ENCODE peak calls at places on chromosomes 16 and 17, in six cellular contexts. One of them, this sample, is unnamed.
A peak's percentile ranks its signal among the peaks of the same experiment; 100 is the strongest.

GRCh38 chr17:36546418-36547093 is 1.8 kb downstream of the GGNBP2 start:
- DNase-seq in body of pancreas: no peak
- DNase-seq in prostate gland: no peak
- DNase-seq in upper lobe of left lung: no peak
- DNase-seq in lower lobe of right lung: no peak
- DNase-seq in CD8-positive, alpha-beta T cell: no peak
- DNase-seq in this sample: no peak

GRCh38 chr16:56013962-56014552 is 138.9 kb upstream of the CES5A start:
- DNase-seq in body of pancreas: peak; percentile 13
- DNase-seq in prostate gland: no peak
- DNase-seq in upper lobe of left lung: no peak
- DNase-seq in lower lobe of right lung: peak; percentile 57
- DNase-seq in CD8-positive, alpha-beta T cell: peak; percentile 39
- DNase-seq in this sample: peak; percentile 89

GRCh38 chr16:83913234-83913633 is 14.3 kb downstream of the MLYCD start:
- DNase-seq in body of pancreas: no peak
- DNase-seq in prostate gland: no peak
- DNase-seq in upper lobe of left lung: peak; percentile 42
- DNase-seq in lower lobe of right lung: no peak
- DNase-seq in CD8-positive, alpha-beta T cell: no peak
- DNase-seq in this sample: peak; percentile 81

GRCh38 chr16:86910146-86910805 is 331.9 kb downstream of the FOXL1 start:
- DNase-seq in body of pancreas: no peak
- DNase-seq in prostate gland: no peak
- DNase-seq in upper lobe of left lung: no peak
- DNase-seq in lower lobe of right lung: no peak
- DNase-seq in CD8-positive, alpha-beta T cell: no peak
- DNase-seq in this sample: no peak

GRCh38 chr17:49992191-49992932 is 2.7 kb downstream of the DLX3 start:
- DNase-seq in body of pancreas: no peak
- DNase-seq in prostate gland: no peak
- DNase-seq in upper lobe of left lung: no peak
- DNase-seq in lower lobe of right lung: no peak
- DNase-seq in CD8-positive, alpha-beta T cell: no peak
- DNase-seq in this sample: no peak

GRCh38 chr17:45127583-45128300 is 4.6 kb downstream of the PLCD3 start:
- DNase-seq in body of pancreas: peak; percentile 39
- DNase-seq in prostate gland: peak; percentile 60
- DNase-seq in upper lobe of left lung: peak; percentile 82
- DNase-seq in lower lobe of right lung: peak; percentile 74
- DNase-seq in CD8-positive, alpha-beta T cell: no peak
- DNase-seq in this sample: peak; percentile 75

GRCh38 chr17:30199600-30199999 is 35.9 kb downstream of the SLC6A4 start:
- DNase-seq in body of pancreas: no peak
- DNase-seq in prostate gland: no peak
- DNase-seq in upper lobe of left lung: no peak
- DNase-seq in lower lobe of right lung: no peak
- DNase-seq in CD8-positive, alpha-beta T cell: no peak
- DNase-seq in this sample: no peak

GRCh38 chr16:67649494-67649931 is 4.6 kb downstream of the CARMIL2 start:
- DNase-seq in body of pancreas: no peak
- DNase-seq in prostate gland: no peak
- DNase-seq in upper lobe of left lung: peak; percentile 85
- DNase-seq in lower lobe of right lung: peak; percentile 38
- DNase-seq in CD8-positive, alpha-beta T cell: no peak
- DNase-seq in this sample: peak; percentile 74

GRCh38 chr17:33012522-33013033 is 20.9 kb downstream of the SPACA3 start:
- DNase-seq in body of pancreas: no peak
- DNase-seq in prostate gland: no peak
- DNase-seq in upper lobe of left lung: no peak
- DNase-seq in lower lobe of right lung: no peak
- DNase-seq in CD8-positive, alpha-beta T cell: no peak
- DNase-seq in this sample: no peak

GRCh38 chr17:78541488-78542237 is 35.5 kb downstream of the DNAH17 start:
- DNase-seq in body of pancreas: no peak
- DNase-seq in prostate gland: no peak
- DNase-seq in upper lobe of left lung: no peak
- DNase-seq in lower lobe of right lung: peak; percentile 58
- DNase-seq in CD8-positive, alpha-beta T cell: no peak
- DNase-seq in this sample: no peak

GRCh38 chr17:38352245-38353083 is 820 bp downstream of the SOCS7 start:
- DNase-seq in body of pancreas: peak; percentile 42
- DNase-seq in prostate gland: no peak
- DNase-seq in upper lobe of left lung: peak; percentile 84
- DNase-seq in lower lobe of right lung: peak; percentile 60
- DNase-seq in CD8-positive, alpha-beta T cell: peak; percentile 17
- DNase-seq in this sample: peak; percentile 73

GRCh38 chr16:89343501-89344291 is 126.2 kb downstream of the ZNF778 start:
- DNase-seq in body of pancreas: no peak
- DNase-seq in prostate gland: no peak
- DNase-seq in upper lobe of left lung: peak; percentile 53
- DNase-seq in lower lobe of right lung: peak; percentile 22
- DNase-seq in CD8-positive, alpha-beta T cell: no peak
- DNase-seq in this sample: no peak

GRCh38 chr17:76732734-76733617 is 4.2 kb downstream of the SRSF2 start:
- DNase-seq in body of pancreas: no peak
- DNase-seq in prostate gland: no peak
- DNase-seq in upper lobe of left lung: no peak
- DNase-seq in lower lobe of right lung: no peak
- DNase-seq in CD8-positive, alpha-beta T cell: no peak
- DNase-seq in this sample: no peak

GRCh38 chr16:76204249-76204648 is 73.0 kb upstream of the CNTNAP4 start:
- DNase-seq in body of pancreas: no peak
- DNase-seq in prostate gland: no peak
- DNase-seq in upper lobe of left lung: no peak
- DNase-seq in lower lobe of right lung: no peak
- DNase-seq in CD8-positive, alpha-beta T cell: no peak
- DNase-seq in this sample: no peak

GRCh38 chr16:6125483-6126259 is 1028.1 kb upstream of the EEF2KMT start:
- DNase-seq in body of pancreas: no peak
- DNase-seq in prostate gland: no peak
- DNase-seq in upper lobe of left lung: no peak
- DNase-seq in lower lobe of right lung: no peak
- DNase-seq in CD8-positive, alpha-beta T cell: no peak
- DNase-seq in this sample: no peak

GRCh38 chr16:52976539-52977167 is 76.0 kb downstream of the CHD9NB start:
- DNase-seq in body of pancreas: no peak
- DNase-seq in prostate gland: no peak
- DNase-seq in upper lobe of left lung: no peak
- DNase-seq in lower lobe of right lung: no peak
- DNase-seq in CD8-positive, alpha-beta T cell: no peak
- DNase-seq in this sample: no peak

GRCh38 chr16:56300901-56301351 is 109.6 kb downstream of the GNAO1 start:
- DNase-seq in body of pancreas: no peak
- DNase-seq in prostate gland: no peak
- DNase-seq in upper lobe of left lung: no peak
- DNase-seq in lower lobe of right lung: no peak
- DNase-seq in CD8-positive, alpha-beta T cell: no peak
- DNase-seq in this sample: no peak

GRCh38 chr16:77683845-77684526 is 38.3 kb upstream of the NUDT7 start:
- DNase-seq in body of pancreas: no peak
- DNase-seq in prostate gland: no peak
- DNase-seq in upper lobe of left lung: no peak
- DNase-seq in lower lobe of right lung: no peak
- DNase-seq in CD8-positive, alpha-beta T cell: no peak
- DNase-seq in this sample: no peak

GRCh38 chr16:72256398-72257048 is 84.6 kb upstream of the PMFBP1 start:
- DNase-seq in body of pancreas: no peak
- DNase-seq in prostate gland: no peak
- DNase-seq in upper lobe of left lung: no peak
- DNase-seq in lower lobe of right lung: no peak
- DNase-seq in CD8-positive, alpha-beta T cell: no peak
- DNase-seq in this sample: no peak

GRCh38 chr17:2214887-2215615 is 88.5 kb downstream of the SMG6 start:
- DNase-seq in body of pancreas: no peak
- DNase-seq in prostate gland: no peak
- DNase-seq in upper lobe of left lung: no peak
- DNase-seq in lower lobe of right lung: no peak
- DNase-seq in CD8-positive, alpha-beta T cell: no peak
- DNase-seq in this sample: peak; percentile 88

GRCh38 chr17:3866269-3866668 is 20.2 kb upstream of the NCBP3 start:
- DNase-seq in body of pancreas: no peak
- DNase-seq in prostate gland: no peak
- DNase-seq in upper lobe of left lung: peak; percentile 76
- DNase-seq in lower lobe of right lung: peak; percentile 38
- DNase-seq in CD8-positive, alpha-beta T cell: no peak
- DNase-seq in this sample: no peak

GRCh38 chr17:14308965-14309879 is 8.3 kb downstream of the HS3ST3B1 start:
- DNase-seq in body of pancreas: peak; percentile 93
- DNase-seq in prostate gland: peak; percentile 89
- DNase-seq in upper lobe of left lung: peak; percentile 97
- DNase-seq in lower lobe of right lung: peak; percentile 89
- DNase-seq in CD8-positive, alpha-beta T cell: peak; percentile 90
- DNase-seq in this sample: peak; percentile 95

GRCh38 chr17:15123593-15124590 is 141.2 kb downstream of the PMP22 start:
- DNase-seq in body of pancreas: no peak
- DNase-seq in prostate gland: no peak
- DNase-seq in upper lobe of left lung: no peak
- DNase-seq in lower lobe of right lung: no peak
- DNase-seq in CD8-positive, alpha-beta T cell: no peak
- DNase-seq in this sample: no peak

GRCh38 chr16:12729448-12729847 is 74.2 kb downstream of the CPPED1 start:
- DNase-seq in body of pancreas: no peak
- DNase-seq in prostate gland: no peak
- DNase-seq in upper lobe of left lung: no peak
- DNase-seq in lower lobe of right lung: no peak
- DNase-seq in CD8-positive, alpha-beta T cell: no peak
- DNase-seq in this sample: no peak

GRCh38 chr16:4111748-4112696 is 4.2 kb downstream of the ADCY9 start:
- DNase-seq in body of pancreas: no peak
- DNase-seq in prostate gland: no peak
- DNase-seq in upper lobe of left lung: no peak
- DNase-seq in lower lobe of right lung: peak; percentile 27
- DNase-seq in CD8-positive, alpha-beta T cell: no peak
- DNase-seq in this sample: no peak

GRCh38 chr17:74190154-74190553 is 13.3 kb upstream of the RPL38 start:
- DNase-seq in body of pancreas: no peak
- DNase-seq in prostate gland: no peak
- DNase-seq in upper lobe of left lung: no peak
- DNase-seq in lower lobe of right lung: no peak
- DNase-seq in CD8-positive, alpha-beta T cell: no peak
- DNase-seq in this sample: no peak

DNA sequence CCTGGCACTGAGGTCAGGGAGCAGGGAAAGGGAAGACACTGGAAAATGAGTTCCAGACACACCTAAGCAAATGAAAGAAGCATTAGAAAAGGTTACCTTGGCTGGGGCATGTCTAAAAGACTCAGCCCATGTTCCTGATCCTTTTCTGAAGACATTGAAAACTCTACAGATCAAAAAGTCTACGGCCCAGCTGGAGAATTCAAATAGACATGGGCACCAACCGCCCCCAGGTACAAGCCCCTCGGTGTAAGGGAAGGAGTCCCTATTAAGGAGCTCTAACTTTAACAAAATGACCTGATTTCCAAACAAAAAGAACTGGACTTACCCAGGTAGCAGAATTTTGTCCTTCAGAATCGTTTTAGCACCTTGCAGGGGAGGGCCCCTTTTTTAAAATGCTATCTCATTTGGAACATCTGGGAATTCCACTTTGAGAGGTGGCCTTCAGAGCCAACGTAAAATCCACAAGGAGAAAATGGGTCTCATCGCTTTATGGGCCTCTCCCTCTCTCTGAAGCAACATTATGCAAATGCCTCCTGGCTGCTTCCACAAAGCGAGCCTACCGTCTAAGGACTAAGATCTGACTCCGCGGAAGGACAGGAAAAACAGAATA is 43.6 kb upstream of the RBFOX3 start:
- DNase-seq in body of pancreas: no peak
- DNase-seq in prostate gland: no peak
- DNase-seq in upper lobe of left lung: no peak
- DNase-seq in lower lobe of right lung: no peak
- DNase-seq in CD8-positive, alpha-beta T cell: no peak
- DNase-seq in this sample: no peak
- H3K4me1 ChIP-seq in body of pancreas: no peaks in the 10 kb centered on the region
- H3K4me1 ChIP-seq in prostate gland: no peaks in the 10 kb centered on the region
- H3K4me1 ChIP-seq in upper lobe of left lung: no peaks in the 10 kb centered on the region
- H3K4me1 ChIP-seq in lower lobe of right lung: no peaks in the 10 kb centered on the region
- H3K4me1 ChIP-seq in CD8-positive, alpha-beta T cell: no peaks in the 10 kb centered on the region
- H3K4me1 ChIP-seq in this sample: no peaks in the 10 kb centered on the region

GRCh38 chr17:54956802-54957201 is 11.7 kb downstream of the COX11 start:
- DNase-seq in body of pancreas: no peak
- DNase-seq in prostate gland: no peak
- DNase-seq in upper lobe of left lung: no peak
- DNase-seq in lower lobe of right lung: no peak
- DNase-seq in CD8-positive, alpha-beta T cell: no peak
- DNase-seq in this sample: no peak

GRCh38 chr17:54947396-54947795 is 21.1 kb downstream of the COX11 start:
- DNase-seq in body of pancreas: no peak
- DNase-seq in prostate gland: no peak
- DNase-seq in upper lobe of left lung: no peak
- DNase-seq in lower lobe of right lung: no peak
- DNase-seq in CD8-positive, alpha-beta T cell: no peak
- DNase-seq in this sample: no peak

GRCh38 chr17:54950116-54950515 is 18.3 kb downstream of the COX11 start:
- DNase-seq in body of pancreas: no peak
- DNase-seq in prostate gland: no peak
- DNase-seq in upper lobe of left lung: no peak
- DNase-seq in lower lobe of right lung: no peak
- DNase-seq in CD8-positive, alpha-beta T cell: no peak
- DNase-seq in this sample: no peak

GRCh38 chr17:54948380-54948779 is 20.1 kb downstream of the COX11 start:
- DNase-seq in body of pancreas: no peak
- DNase-seq in prostate gland: no peak
- DNase-seq in upper lobe of left lung: no peak
- DNase-seq in lower lobe of right lung: no peak
- DNase-seq in CD8-positive, alpha-beta T cell: no peak
- DNase-seq in this sample: no peak

GRCh38 chr17:54951286-54951685 is 17.2 kb downstream of the COX11 start:
- DNase-seq in body of pancreas: no peak
- DNase-seq in prostate gland: no peak
- DNase-seq in upper lobe of left lung: no peak
- DNase-seq in lower lobe of right lung: no peak
- DNase-seq in CD8-positive, alpha-beta T cell: no peak
- DNase-seq in this sample: no peak
- H3K27ac ChIP-seq in body of pancreas: no peak overlapping the region
- H3K27ac ChIP-seq in prostate gland: no peak overlapping the region
- H3K27ac ChIP-seq in upper lobe of left lung: no peak overlapping the region
- H3K27ac ChIP-seq in lower lobe of right lung: no peak overlapping the region
- H3K27ac ChIP-seq in CD8-positive, alpha-beta T cell: no peak overlapping the region
- H3K27ac ChIP-seq in this sample: no peak overlapping the region

GRCh38 chr17:65742433-65743312 is 181.2 kb upstream of the AXIN2 start:
- DNase-seq in body of pancreas: no peak
- DNase-seq in prostate gland: no peak
- DNase-seq in upper lobe of left lung: no peak
- DNase-seq in lower lobe of right lung: no peak
- DNase-seq in CD8-positive, alpha-beta T cell: no peak
- DNase-seq in this sample: no peak
- H3K4me3 ChIP-seq in body of pancreas: no peak overlapping the region
- H3K4me3 ChIP-seq in prostate gland: no peak overlapping the region
- H3K4me3 ChIP-seq in upper lobe of left lung: no peak overlapping the region
- H3K4me3 ChIP-seq in lower lobe of right lung: no peak overlapping the region
- H3K4me3 ChIP-seq in CD8-positive, alpha-beta T cell: no peak overlapping the region
- H3K4me3 ChIP-seq in this sample: no peak overlapping the region

DNA sequence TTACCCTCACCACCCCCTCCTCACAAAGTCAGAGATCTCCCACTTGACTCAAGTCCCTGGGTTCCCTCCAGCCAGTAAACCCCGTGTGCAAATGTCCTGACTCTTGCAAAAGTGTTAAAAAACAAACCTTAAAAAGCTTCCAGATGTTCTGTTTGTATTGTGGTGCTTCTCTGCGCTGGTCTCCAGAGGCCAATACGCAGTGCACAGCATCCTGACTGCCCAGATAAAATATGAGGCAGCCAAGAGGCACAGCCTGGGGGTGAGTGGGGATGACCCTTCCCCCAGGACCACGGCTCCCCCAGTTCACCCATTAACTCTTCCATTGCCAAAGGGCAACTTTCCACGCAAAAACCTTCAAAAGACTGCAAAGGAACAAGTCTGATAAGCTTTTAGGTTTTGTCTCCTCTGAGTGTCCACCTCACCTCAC is 291.8 kb downstream of the SOX9 start:
- DNase-seq in body of pancreas: no peak
- DNase-seq in prostate gland: no peak
- DNase-seq in upper lobe of left lung: no peak
- DNase-seq in lower lobe of right lung: no peak
- DNase-seq in CD8-positive, alpha-beta T cell: no peak
- DNase-seq in this sample: no peak
- H3K4me1 ChIP-seq in body of pancreas: peaks cover 32% of the 10 kb centered on the region
- H3K4me1 ChIP-seq in prostate gland: peaks cover 12% of the 10 kb centered on the region
- H3K4me1 ChIP-seq in upper lobe of left lung: no peaks in the 10 kb centered on the region
- H3K4me1 ChIP-seq in lower lobe of right lung: peaks cover under 1% of the 10 kb centered on the region
- H3K4me1 ChIP-seq in CD8-positive, alpha-beta T cell: no peaks in the 10 kb centered on the region
- H3K4me1 ChIP-seq in this sample: peaks cover 6% of the 10 kb centered on the region